ENCODE peak calls at places on chromosomes 12 and 14, in seven cellular contexts. S is IMR-90, X is neuronal stem cell, A is H9, B is mesenchymal stem cell, P is trophoblast cell, L is H1. Z is an unnamed sample.
A peak's percentile ranks its signal among the peaks of the same experiment; 100 is the strongest.

GRCh38 chr14:31261859-31262739 is 54.5 kb upstream of the HECTD1 start:
- DNase-seq in S (peak; percentile 63), X (peak; percentile 24), A (no peak), B (peak; percentile 34), P (peak; percentile 48), L (no peak), Z (no peak)

GRCh38 chr14:73787760-73788508 is 63.7 kb upstream of the PTGR2 start:
- DNase-seq in S (peak; percentile 55), X (no peak), A (no peak), B (peak; percentile 76), P (peak; percentile 16), L (no peak), Z (no peak)

GRCh38 chr12:107467716-107468115 is 217.9 kb upstream of the PWP1 start:
- DNase-seq in S (peak; percentile 19), X (no peak), A (no peak), B (peak; percentile 22), P (no peak), L (no peak), Z (peak; percentile 15)

GRCh38 chr12:40752011-40752410 is 59.8 kb downstream of the CNTN1 start:
- DNase-seq in S (no peak), X (no peak), A (no peak), B (no peak), P (no peak), L (no peak), Z (no peak)

GRCh38 chr12:132117558-132117875 is 26.6 kb downstream of the DDX51 start:
- DNase-seq in S (no peak), X (no peak), A (peak; percentile 81), B (peak; percentile 1), P (no peak), L (no peak), Z (peak; percentile 57)

GRCh38 chr12:19402743-19403400 is 36.4 kb upstream of the AEBP2 start:
- DNase-seq in S (peak; percentile 63), X (no peak), A (no peak), B (peak; percentile 63), P (peak; percentile 84), L (no peak), Z (peak; percentile 34)

GRCh38 chr14:85762523-85762922 is 232.6 kb downstream of the FLRT2 start:
- DNase-seq in S (no peak), X (peak; percentile 57), A (no peak), B (no peak), P (no peak), L (no peak), Z (no peak)

GRCh38 chr12:79983492-79983891 is 48.6 kb upstream of the PPP1R12A start:
- DNase-seq in S (peak; percentile 78), X (no peak), A (no peak), B (peak; percentile 77), P (no peak), L (no peak), Z (no peak)

GRCh38 chr14:68015356-68016242 is 196.0 kb downstream of the RAD51B start:
- DNase-seq in S (peak; percentile 40), X (no peak), A (no peak), B (no peak), P (peak; percentile 33), L (no peak), Z (no peak)

GRCh38 chr14:59320771-59321170 is 132.3 kb downstream of the DAAM1 start:
- DNase-seq in S (no peak), X (no peak), A (no peak), B (no peak), P (no peak), L (no peak), Z (no peak)

GRCh38 chr14:55332654-55333570 is 61.7 kb downstream of the FBXO34 start:
- DNase-seq in S (peak; percentile 19), X (no peak), A (no peak), B (peak; percentile 55), P (no peak), L (no peak), Z (no peak)

GRCh38 chr14:72454388-72454787 is 439.5 kb downstream of the DPF3 start:
- DNase-seq in S (no peak), X (no peak), A (no peak), B (no peak), P (no peak), L (no peak), Z (peak; percentile 25)

GRCh38 chr12:98185606-98186005 is 329.8 kb upstream of the TMPO start:
- DNase-seq in S (peak; percentile 8), X (no peak), A (no peak), B (no peak), P (peak; percentile 34), L (no peak), Z (no peak)

GRCh38 chr12:18706798-18707197 is 31.0 kb downstream of the PLCZ1 start:
- DNase-seq in S (no peak), X (no peak), A (no peak), B (no peak), P (no peak), L (no peak), Z (no peak)

GRCh38 chr14:90114554-90114953 is 52.8 kb downstream of the KCNK13 start:
- DNase-seq in S (no peak), X (no peak), A (no peak), B (no peak), P (peak; percentile 44), L (no peak), Z (peak; percentile 31)

GRCh38 chr14:90115780-90116179 is 54.0 kb downstream of the KCNK13 start:
- DNase-seq in S (no peak), X (no peak), A (no peak), B (no peak), P (no peak), L (no peak), Z (no peak)

GRCh38 chr14:90111895-90112534 is 50.2 kb downstream of the KCNK13 start:
- DNase-seq in S (peak; percentile 87), X (no peak), A (no peak), B (peak; percentile 26), P (peak; percentile 32), L (no peak), Z (no peak)

GRCh38 chr14:90116444-90116843 is 54.6 kb downstream of the KCNK13 start:
- DNase-seq in S (no peak), X (no peak), A (no peak), B (no peak), P (no peak), L (no peak), Z (no peak)
- H2AK5ac ChIP-seq in S (no peak overlapping the region), X (no peak overlapping the region), A (no peak overlapping the region), B (no peak overlapping the region), P (no peak overlapping the region), L (no peak overlapping the region), Z (no peak overlapping the region)

DNA sequence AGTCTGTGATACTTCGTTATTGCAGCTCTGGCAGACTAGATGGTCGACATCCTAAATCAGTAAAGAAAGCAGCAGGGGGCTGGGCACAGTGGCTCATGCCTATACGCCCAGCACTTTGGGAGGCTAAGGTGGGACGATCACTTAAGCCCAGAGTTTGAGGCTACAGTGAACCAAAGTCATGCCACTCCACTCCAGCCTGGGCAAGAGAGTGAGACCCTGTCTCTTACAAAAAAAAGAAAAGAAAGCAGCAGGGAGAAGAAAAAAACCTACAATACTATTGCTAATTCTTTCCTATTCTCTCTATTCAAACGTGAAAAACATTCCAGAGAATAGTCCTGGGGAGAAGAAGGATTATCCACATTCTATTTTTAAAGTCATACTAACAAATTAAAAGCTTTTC is 79.5 kb downstream of the DCAF5 start:
- DNase-seq in S (no peak), X (no peak), A (no peak), B (no peak), P (no peak), L (no peak), Z (no peak)
- H3K18ac ChIP-seq in S (no peak overlapping the region), X (no peak overlapping the region), A (no peak overlapping the region), B (no peak overlapping the region), P (peak overlapping the region; percentile 56), L (no peak overlapping the region), Z (no peak overlapping the region)

DNA sequence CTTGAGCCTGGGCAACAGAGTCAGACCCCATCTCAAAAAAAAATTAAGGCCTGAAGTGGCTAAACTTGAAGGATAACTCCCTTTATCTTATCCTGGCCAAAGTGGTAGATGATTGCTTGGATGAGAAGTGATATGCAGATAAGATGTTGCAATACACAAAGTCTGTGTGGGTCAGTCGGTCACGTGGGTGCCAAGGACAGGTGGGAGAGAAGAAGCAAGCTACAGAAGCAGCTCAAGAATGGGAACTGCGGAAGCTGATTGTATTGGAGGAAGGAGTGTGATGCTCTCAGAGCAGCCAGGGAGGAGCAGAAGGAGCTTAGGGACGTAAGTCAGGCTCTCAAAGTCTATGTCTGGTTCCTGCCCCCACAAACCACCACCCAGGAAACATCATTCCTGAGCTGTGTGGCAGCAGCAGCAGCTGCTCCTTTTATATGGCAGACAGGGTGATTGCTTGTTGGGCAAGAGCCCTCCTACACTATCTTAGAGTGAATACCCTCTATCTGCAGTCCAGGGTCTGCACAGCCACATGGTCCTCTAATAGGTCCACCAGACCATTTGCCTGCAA is 54.5 kb downstream of the ATP2A2 start:
- DNase-seq in S (no peak), X (no peak), A (no peak), B (no peak), P (no peak), L (peak; percentile 29), Z (peak; percentile 34)
- H2AK5ac ChIP-seq in S (no peak overlapping the region), X (no peak overlapping the region), A (no peak overlapping the region), B (no peak overlapping the region), P (no peak overlapping the region), L (no peak overlapping the region), Z (no peak overlapping the region)

GRCh38 chr12:53468286-53468685 is 16.4 kb downstream of the PCBP2 start:
- DNase-seq in S (no peak), X (no peak), A (no peak), B (no peak), P (no peak), L (no peak), Z (no peak)
- H3K18ac ChIP-seq in S (no peak overlapping the region), X (no peak overlapping the region), A (no peak overlapping the region), B (no peak overlapping the region), P (no peak overlapping the region), L (no peak overlapping the region), Z (no peak overlapping the region)

DNA sequence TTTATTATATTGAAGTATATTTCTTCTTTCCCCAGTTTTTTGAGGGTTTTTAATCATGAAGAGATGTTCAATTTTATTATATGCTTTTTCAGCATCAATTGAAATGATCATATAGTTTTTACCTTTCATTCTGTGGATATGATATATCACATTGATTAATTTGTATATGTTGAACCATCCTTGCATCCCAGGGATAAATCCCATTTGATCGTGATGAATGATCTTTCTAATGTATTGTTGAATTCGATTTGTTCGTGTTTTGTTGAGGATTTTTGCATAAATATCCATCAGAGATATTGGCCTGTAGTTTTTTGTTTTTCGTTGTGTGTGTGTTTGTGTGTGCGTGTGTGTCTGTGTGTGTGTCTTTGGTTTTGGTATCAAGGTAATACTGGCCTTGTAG is 196.4 kb downstream of the CRADD start:
- DNase-seq in S (no peak), X (no peak), A (no peak), B (no peak), P (no peak), L (no peak), Z (no peak)
- H2AK5ac ChIP-seq in S (no peak overlapping the region), X (no peak overlapping the region), A (no peak overlapping the region), B (no peak overlapping the region), P (no peak overlapping the region), L (no peak overlapping the region), Z (no peak overlapping the region)

Z was measured in mesendoderm.